ENCODE peak calls at places on chromosome 10, in eight cellular contexts. One of them, this sample, is unnamed.

GRCh38 chr10:79142064-79142491 is 73.3 kb downstream of the ZMIZ1 start:
- DNase-seq in upper lobe of left lung: no peak
- DNase-seq in GM12878: no peak
- DNase-seq in HCT116: no peak
- DNase-seq in breast epithelium: no peak
- DNase-seq in suprapubic skin: no peak
- DNase-seq in HL-60: no peak
- DNase-seq in stomach: no peak
- DNase-seq in this sample: no peak

GRCh38 chr10:116899626-116900025 is 50.3 kb downstream of the ENO4 start:
- DNase-seq in upper lobe of left lung: no peak
- DNase-seq in GM12878: no peak
- DNase-seq in HCT116: no peak
- DNase-seq in breast epithelium: no peak
- DNase-seq in suprapubic skin: no peak
- DNase-seq in HL-60: no peak
- DNase-seq in stomach: no peak
- DNase-seq in this sample: no peak

GRCh38 chr10:27646194-27646593 is 99.4 kb downstream of the MKX start:
- DNase-seq in upper lobe of left lung: no peak
- DNase-seq in GM12878: no peak
- DNase-seq in HCT116: no peak
- DNase-seq in breast epithelium: no peak
- DNase-seq in suprapubic skin: no peak
- DNase-seq in HL-60: no peak
- DNase-seq in stomach: no peak
- DNase-seq in this sample: no peak

GRCh38 chr10:61040399-61041016 is 96.5 kb upstream of the RHOBTB1 start:
- DNase-seq in upper lobe of left lung: peak
- DNase-seq in GM12878: no peak
- DNase-seq in HCT116: no peak
- DNase-seq in breast epithelium: no peak
- DNase-seq in suprapubic skin: no peak
- DNase-seq in HL-60: no peak
- DNase-seq in stomach: no peak
- DNase-seq in this sample: no peak

GRCh38 chr10:132096223-132096622 is 30.5 kb downstream of the JAKMIP3 start:
- DNase-seq in upper lobe of left lung: no peak
- DNase-seq in GM12878: no peak
- DNase-seq in HCT116: peak
- DNase-seq in breast epithelium: no peak
- DNase-seq in suprapubic skin: no peak
- DNase-seq in HL-60: no peak
- DNase-seq in stomach: peak
- DNase-seq in this sample: no peak

GRCh38 chr10:663844-664243 is 25.6 kb downstream of the DIP2C start:
- DNase-seq in upper lobe of left lung: no peak
- DNase-seq in GM12878: no peak
- DNase-seq in HCT116: no peak
- DNase-seq in breast epithelium: no peak
- DNase-seq in suprapubic skin: no peak
- DNase-seq in HL-60: no peak
- DNase-seq in stomach: no peak
- DNase-seq in this sample: no peak

GRCh38 chr10:69353981-69354635 is 62.6 kb downstream of the TACR2 start:
- DNase-seq in upper lobe of left lung: no peak
- DNase-seq in GM12878: no peak
- DNase-seq in HCT116: no peak
- DNase-seq in breast epithelium: no peak
- DNase-seq in suprapubic skin: no peak
- DNase-seq in HL-60: peak
- DNase-seq in stomach: no peak
- DNase-seq in this sample: no peak

GRCh38 chr10:111122127-111122526 is 45.3 kb downstream of the ADRA2A start:
- DNase-seq in upper lobe of left lung: no peak
- DNase-seq in GM12878: no peak
- DNase-seq in HCT116: no peak
- DNase-seq in breast epithelium: no peak
- DNase-seq in suprapubic skin: no peak
- DNase-seq in HL-60: no peak
- DNase-seq in stomach: no peak
- DNase-seq in this sample: no peak

GRCh38 chr10:18918545-18918944 is 130.1 kb upstream of the MALRD1 start:
- DNase-seq in upper lobe of left lung: no peak
- DNase-seq in GM12878: no peak
- DNase-seq in HCT116: no peak
- DNase-seq in breast epithelium: no peak
- DNase-seq in suprapubic skin: no peak
- DNase-seq in HL-60: no peak
- DNase-seq in stomach: no peak
- DNase-seq in this sample: no peak

GRCh38 chr10:76126607-76127190 is 695.3 kb downstream of the LRMDA start:
- DNase-seq in upper lobe of left lung: no peak
- DNase-seq in GM12878: no peak
- DNase-seq in HCT116: no peak
- DNase-seq in breast epithelium: no peak
- DNase-seq in suprapubic skin: no peak
- DNase-seq in HL-60: peak
- DNase-seq in stomach: no peak
- DNase-seq in this sample: no peak

GRCh38 chr10:95517536-95518454 is 43.4 kb downstream of the SORBS1 start:
- DNase-seq in upper lobe of left lung: no peak
- DNase-seq in GM12878: no peak
- DNase-seq in HCT116: no peak
- DNase-seq in breast epithelium: no peak
- DNase-seq in suprapubic skin: no peak
- DNase-seq in HL-60: no peak
- DNase-seq in stomach: peak
- DNase-seq in this sample: no peak

GRCh38 chr10:102988404-102989314 is 70.6 kb downstream of the CNNM2 start:
- DNase-seq in upper lobe of left lung: no peak
- DNase-seq in GM12878: no peak
- DNase-seq in HCT116: no peak
- DNase-seq in breast epithelium: no peak
- DNase-seq in suprapubic skin: no peak
- DNase-seq in HL-60: no peak
- DNase-seq in stomach: no peak
- DNase-seq in this sample: no peak

GRCh38 chr10:127024655-127025054 is 119.4 kb downstream of the DOCK1 start:
- DNase-seq in upper lobe of left lung: no peak
- DNase-seq in GM12878: no peak
- DNase-seq in HCT116: no peak
- DNase-seq in breast epithelium: no peak
- DNase-seq in suprapubic skin: no peak
- DNase-seq in HL-60: no peak
- DNase-seq in stomach: no peak
- DNase-seq in this sample: peak

GRCh38 chr10:13056461-13057077 is 43.4 kb upstream of the OPTN start:
- DNase-seq in upper lobe of left lung: no peak
- DNase-seq in GM12878: no peak
- DNase-seq in HCT116: no peak
- DNase-seq in breast epithelium: no peak
- DNase-seq in suprapubic skin: no peak
- DNase-seq in HL-60: no peak
- DNase-seq in stomach: no peak
- DNase-seq in this sample: no peak

GRCh38 chr10:23535381-23535780 is 96.5 kb downstream of the OTUD1 start:
- DNase-seq in upper lobe of left lung: no peak
- DNase-seq in GM12878: no peak
- DNase-seq in HCT116: no peak
- DNase-seq in breast epithelium: no peak
- DNase-seq in suprapubic skin: no peak
- DNase-seq in HL-60: no peak
- DNase-seq in stomach: no peak
- DNase-seq in this sample: no peak

GRCh38 chr10:44970812-44971395 is 7.7 kb downstream of the DEPP1 start:
- DNase-seq in upper lobe of left lung: no peak
- DNase-seq in GM12878: no peak
- DNase-seq in HCT116: no peak
- DNase-seq in breast epithelium: no peak
- DNase-seq in suprapubic skin: no peak
- DNase-seq in HL-60: no peak
- DNase-seq in stomach: no peak
- DNase-seq in this sample: no peak

GRCh38 chr10:7756360-7756992 is 31.3 kb downstream of the KIN start:
- DNase-seq in upper lobe of left lung: no peak
- DNase-seq in GM12878: no peak
- DNase-seq in HCT116: peak
- DNase-seq in breast epithelium: no peak
- DNase-seq in suprapubic skin: no peak
- DNase-seq in HL-60: peak
- DNase-seq in stomach: peak
- DNase-seq in this sample: no peak

GRCh38 chr10:14438057-14438456 is 107.3 kb upstream of the FRMD4A start:
- DNase-seq in upper lobe of left lung: no peak
- DNase-seq in GM12878: no peak
- DNase-seq in HCT116: no peak
- DNase-seq in breast epithelium: no peak
- DNase-seq in suprapubic skin: no peak
- DNase-seq in HL-60: no peak
- DNase-seq in stomach: no peak
- DNase-seq in this sample: no peak

GRCh38 chr10:14438576-14438975 is 107.9 kb upstream of the FRMD4A start:
- DNase-seq in upper lobe of left lung: no peak
- DNase-seq in GM12878: no peak
- DNase-seq in HCT116: no peak
- DNase-seq in breast epithelium: no peak
- DNase-seq in suprapubic skin: no peak
- DNase-seq in HL-60: no peak
- DNase-seq in stomach: no peak
- DNase-seq in this sample: no peak

GRCh38 chr10:14436233-14436632 is 105.5 kb upstream of the FRMD4A start:
- DNase-seq in upper lobe of left lung: no peak
- DNase-seq in GM12878: no peak
- DNase-seq in HCT116: no peak
- DNase-seq in breast epithelium: no peak
- DNase-seq in suprapubic skin: no peak
- DNase-seq in HL-60: no peak
- DNase-seq in stomach: no peak
- DNase-seq in this sample: no peak

DNA sequence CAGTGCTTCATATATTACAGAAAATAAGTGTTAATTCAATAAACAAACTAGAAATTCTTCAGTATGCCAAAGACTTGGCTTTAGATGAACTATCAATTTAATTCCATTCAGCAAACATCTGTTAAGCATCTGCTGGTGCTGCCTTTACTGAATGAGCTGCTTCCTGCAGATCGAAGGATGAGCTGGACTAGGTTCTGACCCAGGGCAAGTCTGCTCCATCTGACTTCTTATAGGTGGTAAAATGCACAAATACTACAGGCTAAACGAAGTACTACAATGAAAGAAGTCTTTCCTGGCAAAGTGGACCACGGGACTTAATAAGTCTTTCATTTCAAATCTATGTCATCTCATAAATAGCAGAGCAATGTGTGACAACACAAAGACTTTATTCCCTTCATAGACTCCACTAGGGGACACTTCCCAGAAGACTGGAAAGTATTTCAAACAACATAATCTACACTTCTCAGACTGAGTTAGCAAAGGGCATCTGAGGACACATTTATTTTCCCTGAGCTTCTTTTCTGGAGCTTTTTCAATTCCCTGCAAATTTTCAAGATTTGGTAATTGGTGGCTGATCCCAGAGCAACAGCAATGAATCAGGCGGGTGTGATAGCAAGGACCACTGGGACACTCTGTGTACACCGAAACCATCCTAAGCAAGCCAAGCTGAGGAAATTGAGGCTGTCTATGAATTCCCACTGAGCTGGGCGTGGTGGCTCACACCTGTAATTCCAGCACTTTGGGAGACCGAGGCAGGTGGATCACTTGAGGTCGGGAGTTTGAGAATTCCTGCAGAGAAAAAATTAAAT is 108.9 kb upstream of the FRMD4A start:
- DNase-seq in upper lobe of left lung: no peak
- DNase-seq in GM12878: no peak
- DNase-seq in HCT116: no peak
- DNase-seq in breast epithelium: no peak
- DNase-seq in suprapubic skin: no peak
- DNase-seq in HL-60: no peak
- DNase-seq in stomach: no peak
- DNase-seq in this sample: no peak
- TF ChIP-seq CTCF in upper lobe of left lung: no peak
- TF ChIP-seq CTCF in GM12878: no peak
- TF ChIP-seq CTCF in HCT116: no peak
- TF ChIP-seq CTCF in breast epithelium: no peak
- TF ChIP-seq CTCF in suprapubic skin: no peak
- TF ChIP-seq CTCF in HL-60: no peak
- TF ChIP-seq CTCF in stomach: no peak
- TF ChIP-seq CTCF in this sample: no peak

GRCh38 chr10:74243067-74243466 is 92.0 kb downstream of the ADK start:
- DNase-seq in upper lobe of left lung: no peak
- DNase-seq in GM12878: no peak
- DNase-seq in HCT116: no peak
- DNase-seq in breast epithelium: no peak
- DNase-seq in suprapubic skin: no peak
- DNase-seq in HL-60: no peak
- DNase-seq in stomach: no peak
- DNase-seq in this sample: no peak

GRCh38 chr10:74234569-74234968 is 83.5 kb downstream of the ADK start:
- DNase-seq in upper lobe of left lung: no peak
- DNase-seq in GM12878: no peak
- DNase-seq in HCT116: no peak
- DNase-seq in breast epithelium: no peak
- DNase-seq in suprapubic skin: no peak
- DNase-seq in HL-60: no peak
- DNase-seq in stomach: no peak
- DNase-seq in this sample: no peak

GRCh38 chr10:74233281-74233680 is 82.3 kb downstream of the ADK start:
- DNase-seq in upper lobe of left lung: no peak
- DNase-seq in GM12878: no peak
- DNase-seq in HCT116: no peak
- DNase-seq in breast epithelium: no peak
- DNase-seq in suprapubic skin: no peak
- DNase-seq in HL-60: no peak
- DNase-seq in stomach: no peak
- DNase-seq in this sample: no peak

GRCh38 chr10:74238031-74238431 is 87.0 kb downstream of the ADK start:
- DNase-seq in upper lobe of left lung: no peak
- DNase-seq in GM12878: no peak
- DNase-seq in HCT116: no peak
- DNase-seq in breast epithelium: no peak
- DNase-seq in suprapubic skin: no peak
- DNase-seq in HL-60: no peak
- DNase-seq in stomach: peak
- DNase-seq in this sample: peak
- TF ChIP-seq POLR2AphosphoS5 in upper lobe of left lung: peak
- TF ChIP-seq POLR2AphosphoS5 in GM12878: no peak
- TF ChIP-seq POLR2AphosphoS5 in HCT116: no peak
- TF ChIP-seq POLR2AphosphoS5 in breast epithelium: no peak
- TF ChIP-seq POLR2AphosphoS5 in suprapubic skin: no peak
- TF ChIP-seq POLR2AphosphoS5 in HL-60: no peak
- TF ChIP-seq POLR2AphosphoS5 in stomach: no peak
- TF ChIP-seq POLR2AphosphoS5 in this sample: peak

GRCh38 chr10:11706911-11707567 is 35.1 kb upstream of the ECHDC3 start:
- DNase-seq in upper lobe of left lung: no peak
- DNase-seq in GM12878: no peak
- DNase-seq in HCT116: no peak
- DNase-seq in breast epithelium: no peak
- DNase-seq in suprapubic skin: no peak
- DNase-seq in HL-60: no peak
- DNase-seq in stomach: no peak
- DNase-seq in this sample: no peak
- TF ChIP-seq CTCF in upper lobe of left lung: no peak
- TF ChIP-seq CTCF in GM12878: peak
- TF ChIP-seq CTCF in HCT116: peak
- TF ChIP-seq CTCF in breast epithelium: no peak
- TF ChIP-seq CTCF in suprapubic skin: no peak
- TF ChIP-seq CTCF in HL-60: no peak
- TF ChIP-seq CTCF in stomach: no peak
- TF ChIP-seq CTCF in this sample: no peak

GRCh38 chr10:71823356-71823755 is 27.7 kb downstream of the PSAP start:
- DNase-seq in upper lobe of left lung: no peak
- DNase-seq in GM12878: no peak
- DNase-seq in HCT116: no peak
- DNase-seq in breast epithelium: no peak
- DNase-seq in suprapubic skin: no peak
- DNase-seq in HL-60: no peak
- DNase-seq in stomach: no peak
- DNase-seq in this sample: no peak
- TF ChIP-seq POLR2AphosphoS5 in upper lobe of left lung: no peak
- TF ChIP-seq POLR2AphosphoS5 in GM12878: no peak
- TF ChIP-seq POLR2AphosphoS5 in HCT116: no peak
- TF ChIP-seq POLR2AphosphoS5 in breast epithelium: no peak
- TF ChIP-seq POLR2AphosphoS5 in suprapubic skin: no peak
- TF ChIP-seq POLR2AphosphoS5 in HL-60: no peak
- TF ChIP-seq POLR2AphosphoS5 in stomach: no peak
- TF ChIP-seq POLR2AphosphoS5 in this sample: no peak

This sample was measured in prostate gland.